ENCODE peak calls at places on chromosomes 4 and X, in seven cellular contexts. W, V, D, T, O, E and U are unnamed samples.

GRCh38 chrX:107135076-107135964 is 16.7 kb upstream of the RBM41 start:
- DNase-seq in W (no peak), V (no peak), O (peak), T (peak), E (peak), D (no peak), U (peak)

GRCh38 chr4:1406946-1407656 is 859 bp upstream of the NKX1-1 start:
- DNase-seq in O (no peak), T (no peak), W (peak), D (no peak), E (no peak), V (no peak), U (no peak)

GRCh38 chr4:72112514-72113156 is 80.8 kb downstream of the NPFFR2 start:
- DNase-seq in O (peak), T (peak), D (peak), V (no peak), W (no peak), E (peak), U (peak)

GRCh38 chrX:96685205-96686099 is 810 bp downstream of the DIAPH2 start:
- DNase-seq in O (peak), V (peak), E (peak), T (peak), D (peak), W (peak), U (peak)

GRCh38 chr4:67106846-67107467 is 438.3 kb downstream of the CENPC start:
- DNase-seq in W (no peak), T (no peak), D (no peak), V (no peak), E (no peak), O (no peak), U (no peak)

GRCh38 chr4:98519268-98519993 is 139.0 kb downstream of the TSPAN5 start:
- DNase-seq in V (no peak), O (no peak), T (peak), W (no peak), E (peak), D (peak), U (no peak)

GRCh38 chrX:95318882-95319281 is 1365.8 kb upstream of the DIAPH2 start:
- DNase-seq in T (peak), E (no peak), W (no peak), O (no peak), V (no peak), D (no peak), U (no peak)

GRCh38 chr4:144300616-144301015 is 160.1 kb upstream of the GYPA start:
- DNase-seq in W (no peak), T (no peak), O (no peak), E (no peak), D (no peak), V (no peak), U (no peak)

GRCh38 chr4:34200535-34200934 is 2043.8 kb downstream of the ARAP2 start:
- DNase-seq in E (peak), O (no peak), V (no peak), D (no peak), T (no peak), W (no peak), U (no peak)

GRCh38 chr4:129143359-129143758 is 47.4 kb downstream of the C4orf33 start:
- DNase-seq in V (no peak), D (no peak), T (no peak), E (no peak), W (no peak), O (no peak), U (no peak)

GRCh38 chr4:145681518-145681917 is 1.6 kb downstream of the C4orf51 start:
- DNase-seq in E (no peak), W (no peak), D (no peak), O (no peak), T (no peak), V (no peak), U (no peak)

GRCh38 chrX:26037367-26037766 is 100.8 kb upstream of the MAGEB18 start:
- DNase-seq in T (no peak), D (no peak), W (no peak), E (no peak), V (no peak), O (no peak), U (no peak)

GRCh38 chr4:122666527-122667245 is 45.8 kb upstream of the IL21 start:
- DNase-seq in V (no peak), W (no peak), T (peak), E (peak), O (peak), D (peak), U (peak)

GRCh38 chrX:114675365-114675764 is 91.5 kb downstream of the HTR2C start:
- DNase-seq in O (no peak), W (no peak), V (no peak), D (peak), E (peak), T (peak), U (no peak)

GRCh38 chr4:54668031-54668611 is 10.4 kb downstream of the KIT start:
- DNase-seq in E (no peak), V (no peak), O (no peak), D (no peak), T (no peak), W (no peak), U (no peak)

GRCh38 chrX:110331444-110332025 is 13.7 kb upstream of the AMMECR1 start:
- DNase-seq in T (no peak), D (no peak), E (no peak), V (no peak), W (no peak), O (no peak), U (no peak)

GRCh38 chr4:156255205-156255604 is 301.5 kb upstream of the CTSO start:
- DNase-seq in O (no peak), D (no peak), V (no peak), E (no peak), T (no peak), W (no peak), U (no peak)

GRCh38 chr4:1207157-1207470 is 34.7 kb upstream of the SPON2 start:
- DNase-seq in E (no peak), T (no peak), V (no peak), O (no peak), D (no peak), W (peak), U (peak)

GRCh38 chr4:101785476-101785875 is 5.1 kb upstream of the BANK1 start:
- DNase-seq in W (no peak), E (peak), O (no peak), V (no peak), D (no peak), T (peak), U (no peak)

GRCh38 chrX:54076903-54077302 is 32.6 kb upstream of the PHF8 start:
- DNase-seq in D (peak), E (peak), O (no peak), W (no peak), V (no peak), T (peak), U (no peak)

GRCh38 chrX:116480059-116480458 is 17.3 kb upstream of the CT83 start:
- DNase-seq in V (no peak), O (no peak), D (no peak), T (no peak), E (no peak), W (no peak), U (no peak)

GRCh38 chr4:3530663-3531254 is 1.5 kb downstream of the LRPAP1 start:
- DNase-seq in W (no peak), V (no peak), T (no peak), O (no peak), E (no peak), D (no peak), U (no peak)

GRCh38 chr4:7805533-7806079 is 134.1 kb downstream of the AFAP1 start:
- DNase-seq in W (peak), D (peak), E (peak), O (peak), V (no peak), T (peak), U (no peak)

GRCh38 chr4:3767569-3768288 is 1.5 kb downstream of the ADRA2C start:
- DNase-seq in V (no peak), D (no peak), W (no peak), O (peak), E (peak), T (peak), U (peak)

GRCh38 chr4:60129740-60130139 is 1070.4 kb upstream of the ADGRL3 start:
- DNase-seq in D (no peak), E (no peak), T (peak), W (no peak), O (no peak), V (no peak), U (no peak)

GRCh38 chrX:74797338-74797887 is 127.8 kb downstream of the NEXMIF start:
- DNase-seq in W (no peak), O (no peak), E (no peak), D (no peak), T (no peak), V (no peak), U (no peak)

GRCh38 chr4:172794378-172794777 is 374.2 kb upstream of the GALNT7 start:
- DNase-seq in W (no peak), D (no peak), T (no peak), O (no peak), V (no peak), E (no peak), U (no peak)

GRCh38 chr4:76801621-76802545 is 96.1 kb downstream of the SOWAHB start:
- DNase-seq in W (no peak), D (no peak), V (no peak), T (peak), E (no peak), O (no peak), U (no peak)

GRCh38 chrX:146907391-146908240 is 93.1 kb upstream of the CXorf51A start:
- DNase-seq in V (no peak), T (peak), O (no peak), D (no peak), W (no peak), E (no peak), U (no peak)

GRCh38 chr4:102308032-102308799 is 37.1 kb downstream of the SLC39A8 start:
- DNase-seq in V (no peak), E (peak), D (no peak), W (peak), O (no peak), T (peak), U (no peak)

GRCh38 chr4:6706173-6706572 is 3.5 kb downstream of the MRFAP1L1 start:
- DNase-seq in O (no peak), V (no peak), E (no peak), W (no peak), T (no peak), D (no peak), U (no peak)

GRCh38 chr4:54513231-54513630 is 144.5 kb upstream of the KIT start:
- DNase-seq in E (peak), W (no peak), D (peak), O (no peak), V (no peak), T (peak), U (no peak)

GRCh38 chrX:13939741-13940597 is 89.7 kb downstream of the GEMIN8 start:
- DNase-seq in W (no peak), V (no peak), E (no peak), T (peak), D (no peak), O (no peak), U (no peak)

GRCh38 chr4:164081371-164081770 is 586.9 kb downstream of the TMA16 start:
- DNase-seq in O (no peak), V (no peak), W (no peak), D (no peak), E (no peak), T (no peak), U (no peak)

GRCh38 chr4:86398187-86398586 is 38.3 kb upstream of the MAPK10 start:
- DNase-seq in D (no peak), T (no peak), O (no peak), V (no peak), W (no peak), E (no peak), U (no peak)

GRCh38 chrX:115906276-115906675 is 264.3 kb upstream of the AGTR2 start:
- DNase-seq in T (no peak), W (no peak), E (no peak), O (no peak), D (no peak), V (no peak), U (no peak)

DNA sequence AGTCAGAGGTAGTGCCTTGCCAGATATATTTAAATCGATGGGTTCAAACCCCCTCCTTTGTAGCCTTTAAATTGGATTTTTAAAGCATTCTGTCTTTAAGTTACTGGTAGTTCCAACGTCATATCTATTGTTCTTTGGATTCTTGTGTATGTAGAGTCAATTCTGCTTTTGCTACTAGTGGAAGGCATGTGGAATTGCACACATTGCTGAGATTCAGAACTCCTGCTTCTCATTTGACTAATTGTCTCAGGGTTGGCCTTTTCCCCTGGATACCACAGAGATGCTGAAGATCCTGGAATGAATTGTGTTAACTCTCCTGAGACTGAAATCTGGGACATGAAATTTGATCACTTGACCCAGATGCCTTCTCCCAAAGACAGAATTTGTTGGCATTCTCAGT is 328.3 kb upstream of the RPS6KA3 start:
- DNase-seq in O (peak), E (peak), V (no peak), D (no peak), T (peak), W (no peak), U (no peak)
- TF ChIP-seq CTCF in O (no peak), E (peak), V (no peak), D (peak), T (peak), W (no peak), U (no peak)

DNA sequence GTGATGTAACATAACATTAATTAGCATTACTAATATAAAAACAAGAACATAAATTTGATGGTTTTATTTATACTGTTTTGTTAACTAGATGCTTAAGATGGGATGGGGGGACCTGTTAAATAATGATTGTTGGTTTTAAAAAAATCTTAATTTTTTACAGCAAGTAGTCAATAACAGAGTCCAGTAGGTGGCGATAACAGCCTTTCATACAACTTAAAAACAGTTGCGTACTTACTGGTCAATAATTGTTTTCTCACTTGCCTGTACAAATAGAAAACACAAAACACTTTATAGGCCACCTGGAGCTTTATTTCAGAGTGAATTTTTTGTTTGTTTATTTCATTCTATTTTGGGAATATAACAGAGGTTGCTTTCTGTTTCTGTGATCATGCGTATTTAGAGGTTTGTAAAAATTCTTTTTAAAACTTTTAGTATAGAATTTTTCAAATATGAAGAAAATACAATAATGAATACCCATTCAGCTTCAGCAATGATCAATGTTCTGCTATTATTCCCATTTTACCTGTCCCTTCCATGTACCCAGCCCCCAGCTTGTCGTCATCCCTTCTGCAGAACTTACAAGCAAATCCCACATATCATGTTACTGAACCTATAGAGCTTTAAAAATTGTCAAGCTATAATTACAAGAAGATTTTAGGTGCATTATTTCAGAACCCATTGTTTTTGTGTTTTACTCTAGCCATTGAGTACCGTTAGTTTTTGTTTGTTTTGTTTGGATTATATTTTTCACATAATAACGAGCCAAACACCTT is 97.1 kb downstream of the MRPL1 start:
- DNase-seq in D (peak), E (peak), V (no peak), T (peak), O (peak), W (no peak), U (no peak)
- TF ChIP-seq CTCF in D (peak), E (peak), V (peak), T (peak), O (peak), W (peak), U (peak)

GRCh38 chrX:57121162-57121741 is at the start of gene SPIN2B:
- DNase-seq in V (peak), O (peak), E (peak), T (peak), W (peak), D (peak), U (peak)
- TF ChIP-seq CTCF in V (no peak), O (no peak), E (no peak), T (no peak), W (no peak), D (no peak), U (no peak)

GRCh38 chrX:153303276-153304262 is 18.0 kb downstream of the PNMA6F start:
- DNase-seq in W (no peak), D (no peak), E (no peak), V (no peak), T (no peak), O (no peak), U (no peak)
- TF ChIP-seq CTCF in W (no peak), D (no peak), E (no peak), V (no peak), T (no peak), O (no peak), U (no peak)

GRCh38 chr4:38783109-38783460 is 295 bp upstream of the TLR10 start:
- DNase-seq in T (no peak), V (no peak), E (no peak), O (no peak), D (no peak), W (no peak), U (no peak)
- TF ChIP-seq CTCF in T (no peak), V (peak), E (no peak), O (peak), D (peak), W (no peak), U (peak)

DNA sequence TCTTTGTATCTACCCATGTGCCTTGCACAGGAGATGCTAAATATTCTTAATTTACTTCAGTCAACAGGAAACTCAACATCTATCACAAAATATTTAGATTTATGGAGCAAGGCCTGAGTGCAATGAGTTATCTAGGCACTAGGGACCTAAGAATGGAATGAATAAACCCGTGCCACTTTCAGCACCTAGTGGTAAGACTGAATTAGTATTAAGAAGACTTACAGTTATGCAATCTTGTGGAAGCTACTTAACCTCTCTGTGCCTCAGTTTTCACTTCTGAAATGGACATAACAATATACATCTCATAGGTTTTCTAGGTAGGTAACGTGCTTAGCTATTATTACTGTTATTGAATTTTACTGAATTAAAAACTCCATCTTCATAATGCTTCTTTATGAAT is 144.6 kb upstream of the MAP3K15 start:
- DNase-seq in W (no peak), O (no peak), D (no peak), V (no peak), T (peak), E (peak), U (no peak)
- TF ChIP-seq CTCF in W (no peak), O (no peak), D (peak), V (no peak), T (no peak), E (peak), U (peak)

GRCh38 chr4:176001171-176002006 is 64.3 kb upstream of the WDR17 start:
- DNase-seq in E (peak), T (peak), V (no peak), W (peak), O (peak), D (no peak), U (no peak)
- TF ChIP-seq CTCF in E (no peak), T (no peak), V (no peak), W (no peak), O (no peak), D (no peak), U (no peak)